ENCODE peak calls at places on chromosome 13, in four cellular contexts. Y is prostate gland, P is Peyer's patch, G is fibroblast of lung. O is an unnamed sample.

GRCh38 chr13:104683789-104684188 is 1617.6 kb upstream of the SLC10A2 start:
- DNase-seq in Y (no peak), P (no peak), G (no peak), O (no peak)

GRCh38 chr13:110713981-110714797 is 689 bp downstream of the ING1 start:
- DNase-seq in Y (peak; percentile 36), P (peak; percentile 72), G (peak; percentile 25), O (peak; percentile 63)

GRCh38 chr13:32796754-32797153 is 210.5 kb downstream of the PDS5B start:
- DNase-seq in Y (no peak), P (no peak), G (no peak), O (no peak)

GRCh38 chr13:42101821-42102580 is 53.6 kb downstream of the DGKH start:
- DNase-seq in Y (no peak), P (no peak), G (no peak), O (no peak)

GRCh38 chr13:35484384-35484783 is 7.9 kb upstream of the MAB21L1 start:
- DNase-seq in Y (no peak), P (no peak), G (no peak), O (no peak)

GRCh38 chr13:85544756-85545155 is 254.5 kb downstream of the SLITRK6 start:
- DNase-seq in Y (no peak), P (no peak), G (no peak), O (no peak)

GRCh38 chr13:21673592-21674270 is 2.9 kb downstream of the FGF9 start:
- DNase-seq in Y (no peak), P (no peak), G (peak; percentile 31), O (peak; percentile 56)

GRCh38 chr13:110616103-110617101 is 1.1 kb downstream of the NAXD start:
- DNase-seq in Y (no peak), P (peak; percentile 41), G (peak; percentile 54), O (peak; percentile 52)

GRCh38 chr13:114310961-114311360 is 3.3 kb upstream of the CHAMP1 start:
- DNase-seq in Y (no peak), P (no peak), G (peak; percentile 28), O (no peak)

GRCh38 chr13:114047358-114047881 is 73.5 kb upstream of the C13orf46 start:
- DNase-seq in Y (no peak), P (peak; percentile 68), G (no peak), O (no peak)

GRCh38 chr13:39452834-39453233 is 150.2 kb downstream of the LHFPL6 start:
- DNase-seq in Y (no peak), P (no peak), G (no peak), O (no peak)

GRCh38 chr13:26112843-26113242 is 61.0 kb upstream of the SHISA2 start:
- DNase-seq in Y (no peak), P (no peak), G (peak; percentile 4), O (no peak)

GRCh38 chr13:29170451-29171082 is 350.4 kb downstream of the MTUS2 start:
- DNase-seq in Y (no peak), P (no peak), G (peak; percentile 21), O (no peak)

GRCh38 chr13:27797228-27797624 is 4.9 kb downstream of the GSX1 start:
- DNase-seq in Y (no peak), P (no peak), G (peak; percentile 19), O (no peak)

GRCh38 chr13:24563087-24563486 is 50.5 kb upstream of the PARP4 start:
- DNase-seq in Y (no peak), P (no peak), G (no peak), O (no peak)

GRCh38 chr13:94344126-94344863 is 135.2 kb downstream of the DCT start:
- DNase-seq in Y (no peak), P (no peak), G (no peak), O (no peak)

DNA sequence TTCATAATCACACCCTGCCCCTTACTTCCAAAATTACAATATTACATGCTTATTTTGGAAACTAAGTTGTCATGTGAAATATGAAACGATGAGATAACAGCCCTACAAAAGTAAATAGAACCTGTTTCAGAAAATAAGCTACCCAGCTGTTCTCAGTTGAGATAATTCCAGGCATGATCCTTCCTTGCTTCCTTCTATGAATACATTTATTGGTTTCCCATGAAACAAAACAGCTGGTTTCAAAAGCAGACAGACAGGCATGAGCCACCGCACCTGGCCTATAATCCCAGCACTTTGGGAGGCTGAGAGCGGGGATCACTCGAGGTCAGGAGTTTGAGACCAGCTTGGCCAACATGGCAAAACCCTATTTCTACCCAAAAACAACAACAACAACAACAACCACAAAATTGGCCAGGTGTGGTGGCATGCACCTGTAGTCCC is 95.4 kb downstream of the STK24 start:
- DNase-seq in Y (no peak), P (no peak), G (peak; percentile 43), O (no peak)
- H3K4me1 ChIP-seq in Y (peaks cover 5% of the 10 kb centered on the region), P (peaks cover 14% of the 10 kb centered on the region), G (peaks cover 39% of the 10 kb centered on the region), O (peaks cover 37% of the 10 kb centered on the region)

GRCh38 chr13:51823351-51823750 is 19.4 kb upstream of the DHRS12 start:
- DNase-seq in Y (no peak), P (no peak), G (no peak), O (no peak)
- H3K4me1 ChIP-seq in Y (no peaks in the 10 kb centered on the region), P (no peaks in the 10 kb centered on the region), G (no peaks in the 10 kb centered on the region), O (no peaks in the 10 kb centered on the region)

GRCh38 chr13:100625447-100625846 is 36.9 kb upstream of the GGACT start:
- DNase-seq in Y (no peak), P (no peak), G (no peak), O (no peak)

GRCh38 chr13:100620792-100621191 is 32.2 kb upstream of the GGACT start:
- DNase-seq in Y (no peak), P (no peak), G (no peak), O (no peak)

GRCh38 chr13:100619940-100620339 is 31.4 kb upstream of the GGACT start:
- DNase-seq in Y (no peak), P (no peak), G (no peak), O (no peak)
- H3K4me1 ChIP-seq in Y (no peaks in the 10 kb centered on the region), P (no peaks in the 10 kb centered on the region), G (no peaks in the 10 kb centered on the region), O (no peaks in the 10 kb centered on the region)

DNA sequence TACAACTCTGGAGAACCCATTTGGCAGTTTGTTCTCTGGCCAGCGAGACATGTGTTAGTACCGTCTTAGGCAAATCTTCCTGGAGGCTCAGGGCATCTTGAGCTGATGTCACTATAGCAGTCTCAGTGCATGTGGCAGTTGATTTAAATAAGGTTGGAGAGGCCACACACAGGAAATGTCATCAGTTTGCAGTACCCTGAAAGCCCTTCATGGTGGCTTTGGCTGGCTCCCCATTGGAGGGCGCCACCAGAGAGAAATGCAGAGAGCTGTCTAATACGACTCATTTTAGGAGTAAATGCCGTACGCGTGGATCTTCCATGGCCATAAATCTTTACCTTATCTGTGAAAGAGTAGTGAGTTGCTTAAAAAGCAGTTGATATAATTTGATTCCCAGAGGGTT is 163.1 kb downstream of the STK24 start:
- DNase-seq in Y (no peak), P (no peak), G (no peak), O (no peak)
- H3K4me1 ChIP-seq in Y (peaks cover 12% of the 10 kb centered on the region), P (no peaks in the 10 kb centered on the region), G (no peaks in the 10 kb centered on the region), O (no peaks in the 10 kb centered on the region)

DNA sequence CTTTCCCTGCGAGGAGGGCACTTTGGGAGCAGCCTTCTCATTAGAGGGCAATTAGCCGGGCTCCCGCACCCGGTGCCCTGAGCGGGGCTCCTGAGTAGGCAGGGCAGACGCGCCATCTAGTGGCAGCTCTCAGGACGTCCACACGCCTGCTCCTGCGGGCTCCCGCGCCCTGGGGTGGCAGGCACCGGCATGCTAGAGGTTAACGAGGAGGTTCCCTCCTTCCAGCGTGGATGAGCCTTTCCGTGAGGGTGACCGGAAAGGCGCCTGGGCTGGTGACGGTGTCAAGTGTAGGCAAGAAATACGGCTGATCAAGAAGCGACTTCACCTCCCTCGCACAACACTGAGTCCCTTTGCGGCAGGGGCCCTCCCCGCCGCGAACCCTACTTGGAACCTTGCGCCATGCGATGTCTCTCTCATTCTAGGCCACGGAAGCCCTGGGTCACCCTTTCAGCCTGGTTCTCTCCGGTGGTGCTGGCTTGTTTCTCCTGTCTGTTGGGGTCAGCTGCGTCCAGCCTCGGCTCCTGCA is 67.7 kb downstream of the ALOX5AP start:
- DNase-seq in Y (peak; percentile 83), P (peak; percentile 76), G (peak; percentile 77), O (peak; percentile 87)
- H3K4me1 ChIP-seq in Y (no peaks in the 10 kb centered on the region), P (no peaks in the 10 kb centered on the region), G (peaks cover 3% of the 10 kb centered on the region), O (no peaks in the 10 kb centered on the region)

GRCh38 chr13:97254809-97255208 is 32.7 kb downstream of the MBNL2 start:
- DNase-seq in Y (no peak), P (no peak), G (no peak), O (no peak)

GRCh38 chr13:97257228-97257755 is 35.2 kb downstream of the MBNL2 start:
- DNase-seq in Y (no peak), P (no peak), G (no peak), O (no peak)

GRCh38 chr13:97253581-97254293 is 31.6 kb downstream of the MBNL2 start:
- DNase-seq in Y (no peak), P (no peak), G (no peak), O (no peak)

GRCh38 chr13:97256343-97256783 is 34.2 kb downstream of the MBNL2 start:
- DNase-seq in Y (no peak), P (no peak), G (peak; percentile 91), O (no peak)

GRCh38 chr13:97255515-97255999 is 33.4 kb downstream of the MBNL2 start:
- DNase-seq in Y (no peak), P (no peak), G (peak; percentile 65), O (no peak)
- H3K4me1 ChIP-seq in Y (peaks cover 5% of the 10 kb centered on the region), P (peaks cover 2% of the 10 kb centered on the region), G (peaks cover 49% of the 10 kb centered on the region), O (no peaks in the 10 kb centered on the region)

GRCh38 chr13:100872761-100873160 is 198.2 kb upstream of the TMTC4 start:
- DNase-seq in Y (no peak), P (no peak), G (peak; percentile 52), O (no peak)
- H3K4me1 ChIP-seq in Y (no peaks in the 10 kb centered on the region), P (no peaks in the 10 kb centered on the region), G (peaks cover 6% of the 10 kb centered on the region), O (no peaks in the 10 kb centered on the region)

DNA sequence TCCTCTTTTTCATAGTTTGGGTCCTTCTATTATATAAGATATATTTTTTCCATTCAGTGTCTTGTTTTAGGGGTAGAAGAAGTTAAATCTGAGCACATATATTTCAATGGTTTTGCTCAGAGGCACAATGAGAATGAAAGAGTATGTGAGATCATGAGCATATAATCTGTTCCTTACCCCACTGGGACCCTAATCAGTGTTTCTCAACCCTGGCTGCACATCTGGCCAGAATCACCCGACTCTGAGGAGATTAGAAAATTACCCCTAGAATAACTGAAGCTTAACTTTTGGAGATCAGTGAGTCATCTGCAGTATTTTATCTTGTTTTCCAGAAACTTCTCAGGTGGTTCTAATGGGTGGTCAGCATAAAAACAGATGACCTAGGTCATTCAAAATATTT is 782 bp downstream of the CYSLTR2 start:
- DNase-seq in Y (no peak), P (no peak), G (no peak), O (no peak)
- H3K4me1 ChIP-seq in Y (no peaks in the 10 kb centered on the region), P (no peaks in the 10 kb centered on the region), G (no peaks in the 10 kb centered on the region), O (no peaks in the 10 kb centered on the region)